ENCODE peak calls at places on chromosomes 7 and 10, in eight cellular contexts. One of them, this sample, is unnamed.
A peak's percentile ranks its signal among the peaks of the same experiment; 100 is the strongest.

GRCh38 chr7:110204527-110204926 is 886.4 kb upstream of the LRRN3 start:
- DNase-seq in choroid plexus epithelial cell: peak; percentile 30
- DNase-seq in stomach: no peak
- DNase-seq in heart left ventricle: no peak
- DNase-seq in heart right ventricle: no peak
- DNase-seq in kidney epithelial cell: no peak
- DNase-seq in PC-3: peak; percentile 39
- DNase-seq in gastrocnemius medialis: no peak
- DNase-seq in this sample: peak; percentile 26

GRCh38 chr10:78542536-78542935 is 508.9 kb downstream of the RPS24 start:
- DNase-seq in choroid plexus epithelial cell: no peak
- DNase-seq in PC-3: no peak
- DNase-seq in stomach: no peak
- DNase-seq in kidney epithelial cell: no peak
- DNase-seq in gastrocnemius medialis: no peak
- DNase-seq in heart left ventricle: no peak
- DNase-seq in heart right ventricle: no peak
- DNase-seq in this sample: no peak

GRCh38 chr7:128829391-128830166 is 627 bp upstream of the FLNC start:
- DNase-seq in gastrocnemius medialis: peak; percentile 78
- DNase-seq in heart right ventricle: peak; percentile 61
- DNase-seq in stomach: peak; percentile 48
- DNase-seq in kidney epithelial cell: no peak
- DNase-seq in choroid plexus epithelial cell: peak; percentile 24
- DNase-seq in PC-3: peak; percentile 77
- DNase-seq in heart left ventricle: peak; percentile 65
- DNase-seq in this sample: peak; percentile 72

GRCh38 chr7:6160191-6160623 is 112.2 kb downstream of the CYTH3 start:
- DNase-seq in gastrocnemius medialis: peak; percentile 70
- DNase-seq in PC-3: peak; percentile 42
- DNase-seq in heart left ventricle: peak; percentile 71
- DNase-seq in heart right ventricle: peak; percentile 70
- DNase-seq in stomach: peak; percentile 51
- DNase-seq in choroid plexus epithelial cell: peak; percentile 71
- DNase-seq in kidney epithelial cell: no peak
- DNase-seq in this sample: peak; percentile 96

GRCh38 chr7:143408686-143409551 is at the start of gene EPHA1:
- DNase-seq in choroid plexus epithelial cell: no peak
- DNase-seq in PC-3: peak; percentile 88
- DNase-seq in gastrocnemius medialis: no peak
- DNase-seq in heart right ventricle: no peak
- DNase-seq in heart left ventricle: no peak
- DNase-seq in stomach: peak; percentile 78
- DNase-seq in kidney epithelial cell: no peak
- DNase-seq in this sample: peak; percentile 98

GRCh38 chr7:55441668-55442305 is 76.7 kb downstream of the LANCL2 start:
- DNase-seq in gastrocnemius medialis: no peak
- DNase-seq in heart right ventricle: no peak
- DNase-seq in kidney epithelial cell: no peak
- DNase-seq in stomach: no peak
- DNase-seq in PC-3: no peak
- DNase-seq in choroid plexus epithelial cell: peak; percentile 74
- DNase-seq in heart left ventricle: no peak
- DNase-seq in this sample: no peak

GRCh38 chr7:130292682-130293257 is at the start of gene CPA4:
- DNase-seq in gastrocnemius medialis: peak; percentile 29
- DNase-seq in heart right ventricle: no peak
- DNase-seq in choroid plexus epithelial cell: peak; percentile 95
- DNase-seq in kidney epithelial cell: peak; percentile 89
- DNase-seq in stomach: no peak
- DNase-seq in PC-3: peak; percentile 97
- DNase-seq in heart left ventricle: peak; percentile 26
- DNase-seq in this sample: no peak

GRCh38 chr7:87318741-87319140 is 26.7 kb upstream of the CROT start:
- DNase-seq in gastrocnemius medialis: no peak
- DNase-seq in choroid plexus epithelial cell: peak; percentile 33
- DNase-seq in heart right ventricle: no peak
- DNase-seq in PC-3: no peak
- DNase-seq in stomach: no peak
- DNase-seq in heart left ventricle: no peak
- DNase-seq in kidney epithelial cell: no peak
- DNase-seq in this sample: no peak

GRCh38 chr7:23618241-23618640 is 21.1 kb downstream of the CCDC126 start:
- DNase-seq in heart right ventricle: no peak
- DNase-seq in stomach: no peak
- DNase-seq in PC-3: peak; percentile 22
- DNase-seq in gastrocnemius medialis: no peak
- DNase-seq in choroid plexus epithelial cell: no peak
- DNase-seq in kidney epithelial cell: no peak
- DNase-seq in heart left ventricle: no peak
- DNase-seq in this sample: no peak

GRCh38 chr7:136869006-136869961 is 832 bp downstream of the CHRM2 start:
- DNase-seq in gastrocnemius medialis: no peak
- DNase-seq in kidney epithelial cell: no peak
- DNase-seq in PC-3: no peak
- DNase-seq in stomach: no peak
- DNase-seq in heart left ventricle: peak; percentile 26
- DNase-seq in choroid plexus epithelial cell: peak; percentile 31
- DNase-seq in heart right ventricle: peak; percentile 5
- DNase-seq in this sample: peak; percentile 64

GRCh38 chr7:27842094-27842493 is 102.1 kb downstream of the TAX1BP1 start:
- DNase-seq in choroid plexus epithelial cell: peak; percentile 46
- DNase-seq in heart right ventricle: no peak
- DNase-seq in gastrocnemius medialis: no peak
- DNase-seq in stomach: no peak
- DNase-seq in PC-3: no peak
- DNase-seq in kidney epithelial cell: no peak
- DNase-seq in heart left ventricle: no peak
- DNase-seq in this sample: peak; percentile 61

GRCh38 chr7:112334366-112334765 is 115.9 kb upstream of the IFRD1 start:
- DNase-seq in heart right ventricle: no peak
- DNase-seq in stomach: no peak
- DNase-seq in PC-3: no peak
- DNase-seq in choroid plexus epithelial cell: no peak
- DNase-seq in kidney epithelial cell: no peak
- DNase-seq in heart left ventricle: no peak
- DNase-seq in gastrocnemius medialis: no peak
- DNase-seq in this sample: no peak

GRCh38 chr7:21076054-21076453 is 289.4 kb upstream of the SP8 start:
- DNase-seq in heart right ventricle: no peak
- DNase-seq in kidney epithelial cell: no peak
- DNase-seq in choroid plexus epithelial cell: no peak
- DNase-seq in gastrocnemius medialis: no peak
- DNase-seq in heart left ventricle: no peak
- DNase-seq in stomach: no peak
- DNase-seq in PC-3: no peak
- DNase-seq in this sample: no peak

GRCh38 chr7:106501605-106502580 is 159.1 kb downstream of the CCDC71L start:
- DNase-seq in kidney epithelial cell: no peak
- DNase-seq in gastrocnemius medialis: no peak
- DNase-seq in heart left ventricle: no peak
- DNase-seq in heart right ventricle: no peak
- DNase-seq in stomach: no peak
- DNase-seq in PC-3: no peak
- DNase-seq in choroid plexus epithelial cell: no peak
- DNase-seq in this sample: no peak

GRCh38 chr7:101239191-101239950 is 1.8 kb upstream of the CLDN15 start:
- DNase-seq in stomach: no peak
- DNase-seq in heart right ventricle: peak; percentile 33
- DNase-seq in gastrocnemius medialis: no peak
- DNase-seq in kidney epithelial cell: no peak
- DNase-seq in PC-3: no peak
- DNase-seq in choroid plexus epithelial cell: no peak
- DNase-seq in heart left ventricle: no peak
- DNase-seq in this sample: no peak

GRCh38 chr7:101238226-101239182 is 902 bp upstream of the CLDN15 start:
- DNase-seq in kidney epithelial cell: no peak
- DNase-seq in gastrocnemius medialis: no peak
- DNase-seq in choroid plexus epithelial cell: no peak
- DNase-seq in PC-3: no peak
- DNase-seq in stomach: no peak
- DNase-seq in heart left ventricle: no peak
- DNase-seq in heart right ventricle: no peak
- DNase-seq in this sample: peak; percentile 65

GRCh38 chr7:101235522-101235921 is 2.1 kb downstream of the CLDN15 start:
- DNase-seq in kidney epithelial cell: no peak
- DNase-seq in heart left ventricle: no peak
- DNase-seq in stomach: no peak
- DNase-seq in PC-3: no peak
- DNase-seq in choroid plexus epithelial cell: no peak
- DNase-seq in heart right ventricle: no peak
- DNase-seq in gastrocnemius medialis: no peak
- DNase-seq in this sample: peak; percentile 47

GRCh38 chr7:101236292-101236691 is 1.3 kb downstream of the CLDN15 start:
- DNase-seq in heart right ventricle: no peak
- DNase-seq in choroid plexus epithelial cell: no peak
- DNase-seq in gastrocnemius medialis: no peak
- DNase-seq in stomach: no peak
- DNase-seq in heart left ventricle: no peak
- DNase-seq in PC-3: no peak
- DNase-seq in kidney epithelial cell: no peak
- DNase-seq in this sample: peak; percentile 24

DNA sequence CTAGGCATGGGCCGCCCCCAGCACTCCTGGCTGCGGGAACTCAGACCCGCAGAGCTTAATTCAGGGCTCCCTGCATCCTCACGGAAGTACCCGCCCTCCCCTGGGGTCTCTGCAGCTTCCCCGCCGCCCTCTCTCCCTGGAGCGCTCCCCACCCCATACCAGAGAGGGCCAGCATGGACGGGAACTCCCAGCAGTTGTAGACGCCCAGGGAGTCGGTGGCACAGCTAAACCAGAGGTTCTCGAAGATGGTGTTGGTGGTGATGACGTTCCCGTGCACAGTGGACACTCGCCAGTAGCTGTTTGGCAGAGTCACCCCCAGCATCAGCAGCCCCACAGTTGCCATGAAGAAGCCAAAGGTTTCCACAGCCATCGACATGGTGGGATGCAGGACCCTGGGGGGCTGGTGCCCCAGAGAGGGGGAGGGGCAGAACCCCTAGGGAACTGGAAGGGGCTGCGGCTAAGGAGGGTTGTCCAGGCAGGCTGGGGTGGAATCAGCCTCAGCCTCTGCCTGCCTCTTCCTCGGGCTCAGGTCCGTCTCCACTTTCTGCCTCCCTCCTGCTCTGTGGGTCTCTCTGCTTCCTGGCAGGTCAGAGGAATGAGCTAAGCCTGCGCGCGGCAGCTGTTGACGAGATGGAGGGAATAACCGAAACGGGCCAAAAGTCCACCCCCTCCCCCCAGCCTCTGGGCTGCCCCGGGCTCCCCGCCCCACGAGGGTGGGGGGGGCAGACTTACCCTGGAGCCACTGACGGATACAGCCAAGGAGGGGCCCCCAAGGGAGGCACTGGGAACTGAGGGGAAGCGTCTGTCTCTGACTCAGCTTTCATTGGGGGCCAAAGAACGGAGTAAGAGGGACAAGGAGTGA is at the start of gene CLDN15:
- DNase-seq in heart left ventricle: peak; percentile 86
- DNase-seq in PC-3: no peak
- DNase-seq in choroid plexus epithelial cell: peak; percentile 50
- DNase-seq in heart right ventricle: peak; percentile 88
- DNase-seq in kidney epithelial cell: no peak
- DNase-seq in stomach: no peak
- DNase-seq in gastrocnemius medialis: peak; percentile 68
- DNase-seq in this sample: peak; percentile 54
- H3K4me3 ChIP-seq in heart left ventricle: peak within 1 kb of the TSS; percentile 23
- H3K4me3 ChIP-seq in PC-3: no peak within 1 kb of the TSS
- H3K4me3 ChIP-seq in choroid plexus epithelial cell: no peak within 1 kb of the TSS
- H3K4me3 ChIP-seq in heart right ventricle: peak within 1 kb of the TSS; percentile 13
- H3K4me3 ChIP-seq in kidney epithelial cell: no peak within 1 kb of the TSS
- H3K4me3 ChIP-seq in stomach: no peak within 1 kb of the TSS
- H3K4me3 ChIP-seq in gastrocnemius medialis: peak within 1 kb of the TSS; percentile 4
- H3K4me3 ChIP-seq in this sample: no peak within 1 kb of the TSS

DNA sequence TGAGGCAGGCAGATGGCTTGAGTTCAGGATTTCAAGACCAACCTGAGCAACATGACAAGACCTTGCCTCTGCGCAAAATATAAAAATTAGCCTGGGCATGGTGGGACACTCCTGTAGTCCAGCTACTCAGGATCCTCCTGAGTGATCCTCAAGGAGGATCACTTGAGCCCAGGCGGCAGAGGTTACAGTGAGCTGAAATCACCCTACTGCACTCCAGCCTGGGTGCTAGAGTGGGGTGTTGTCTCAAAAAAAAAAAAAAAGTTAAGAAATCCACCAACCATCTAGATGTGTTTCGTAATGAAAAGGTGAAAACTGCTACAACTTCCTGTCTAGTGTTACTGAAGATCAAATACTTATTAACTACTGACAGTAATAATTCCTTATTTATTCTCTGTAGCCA is 8.1 kb downstream of the GLCCI1 start:
- DNase-seq in choroid plexus epithelial cell: no peak
- DNase-seq in gastrocnemius medialis: no peak
- DNase-seq in kidney epithelial cell: no peak
- DNase-seq in stomach: no peak
- DNase-seq in heart left ventricle: no peak
- DNase-seq in PC-3: no peak
- DNase-seq in heart right ventricle: no peak
- DNase-seq in this sample: no peak
- H3K4me3 ChIP-seq in choroid plexus epithelial cell: no peak overlapping the region
- H3K4me3 ChIP-seq in gastrocnemius medialis: no peak overlapping the region
- H3K4me3 ChIP-seq in kidney epithelial cell: no peak overlapping the region
- H3K4me3 ChIP-seq in stomach: no peak overlapping the region
- H3K4me3 ChIP-seq in heart left ventricle: no peak overlapping the region
- H3K4me3 ChIP-seq in PC-3: no peak overlapping the region
- H3K4me3 ChIP-seq in heart right ventricle: no peak overlapping the region
- H3K4me3 ChIP-seq in this sample: no peak overlapping the region

GRCh38 chr7:152335900-152336571 is 99.8 kb downstream of the KMT2C start:
- DNase-seq in stomach: no peak
- DNase-seq in heart right ventricle: no peak
- DNase-seq in gastrocnemius medialis: no peak
- DNase-seq in choroid plexus epithelial cell: peak; percentile 53
- DNase-seq in kidney epithelial cell: no peak
- DNase-seq in heart left ventricle: no peak
- DNase-seq in PC-3: no peak
- DNase-seq in this sample: no peak
- H3K4me3 ChIP-seq in stomach: peak overlapping the region; percentile 13
- H3K4me3 ChIP-seq in heart right ventricle: peak overlapping the region; percentile 23
- H3K4me3 ChIP-seq in gastrocnemius medialis: peak overlapping the region; percentile 10
- H3K4me3 ChIP-seq in choroid plexus epithelial cell: peak overlapping the region; percentile 32
- H3K4me3 ChIP-seq in kidney epithelial cell: no peak overlapping the region
- H3K4me3 ChIP-seq in heart left ventricle: peak overlapping the region; percentile 27
- H3K4me3 ChIP-seq in PC-3: no peak overlapping the region
- H3K4me3 ChIP-seq in this sample: no peak overlapping the region

DNA sequence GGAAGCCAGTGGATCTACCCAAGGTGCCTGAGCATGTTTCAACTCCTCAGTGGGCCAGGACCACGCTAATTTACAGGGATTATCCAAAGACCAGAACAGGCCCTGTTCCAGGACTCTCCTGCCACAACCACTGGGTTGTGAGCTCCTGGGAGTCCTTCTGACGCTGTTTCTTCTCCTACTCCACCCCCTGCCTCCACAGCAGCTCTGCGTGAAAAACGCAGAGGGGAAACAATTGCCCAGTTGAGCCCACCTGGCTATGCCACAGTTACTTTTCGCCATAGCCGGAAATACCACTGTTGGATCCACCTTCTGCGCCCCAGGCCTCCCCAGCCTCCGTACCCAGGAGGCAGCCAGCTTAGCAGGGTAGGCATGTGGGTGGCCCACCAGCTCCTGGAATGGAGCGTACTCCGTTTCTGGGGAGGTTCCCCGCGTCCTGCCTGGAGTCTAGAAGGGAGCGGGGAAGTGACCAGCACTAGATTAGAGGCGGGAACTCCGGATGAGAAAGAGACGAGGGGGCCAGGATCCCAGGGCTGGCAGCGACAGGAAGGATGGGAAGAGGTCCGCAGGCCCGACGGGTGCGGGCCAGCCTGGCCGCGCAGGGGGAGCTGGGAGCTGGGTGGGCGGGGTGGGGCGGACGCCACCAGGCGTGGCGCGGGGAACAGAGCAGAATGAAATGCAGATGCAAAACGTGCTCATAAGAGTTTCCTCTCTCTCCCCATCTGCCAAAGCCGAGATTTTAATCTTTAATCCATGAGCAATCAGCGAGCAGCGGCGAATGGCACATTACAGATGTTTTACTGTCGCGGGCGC is 32.1 kb upstream of the PAX2 start:
- DNase-seq in kidney epithelial cell: no peak
- DNase-seq in choroid plexus epithelial cell: no peak
- DNase-seq in heart right ventricle: no peak
- DNase-seq in heart left ventricle: no peak
- DNase-seq in gastrocnemius medialis: no peak
- DNase-seq in stomach: no peak
- DNase-seq in PC-3: no peak
- DNase-seq in this sample: peak; percentile 84
- H3K4me3 ChIP-seq in kidney epithelial cell: peak overlapping the region; percentile 27
- H3K4me3 ChIP-seq in choroid plexus epithelial cell: no peak overlapping the region
- H3K4me3 ChIP-seq in heart right ventricle: no peak overlapping the region
- H3K4me3 ChIP-seq in heart left ventricle: peak overlapping the region; percentile 33
- H3K4me3 ChIP-seq in gastrocnemius medialis: peak overlapping the region; percentile 22
- H3K4me3 ChIP-seq in stomach: peak overlapping the region; percentile 20
- H3K4me3 ChIP-seq in PC-3: no peak overlapping the region
- H3K4me3 ChIP-seq in this sample: peak overlapping the region; percentile 47